ENCODE peak calls at places on chromosomes 2 and 18, in six cellular contexts. F is colonic mucosa; Q is CD4-positive, CD25-positive, alpha-beta regulatory T cell; W is heart left ventricle; V is MM.1S; A is pancreas. Y is an unnamed sample. For H3K27me3, the result is how much of the 10 kb centered on the place peaks cover.

GRCh38 chr2:155308367-155309009 is 610.0 kb downstream of the KCNJ3 start:
- DNase-seq in Q (no peak), W (no peak), F (no peak), V (no peak), A (no peak), Y (no peak)

GRCh38 chr2:44135307-44135706 is 33.4 kb upstream of the PPM1B start:
- DNase-seq in Q (no peak), F (no peak), W (no peak), A (no peak), V (no peak), Y (no peak)

GRCh38 chr2:101699939-101700442 is 2.5 kb downstream of the MAP4K4 start:
- DNase-seq in F (no peak), Q (no peak), A (no peak), V (no peak), W (no peak), Y (no peak)

GRCh38 chr2:222423632-222424280 is 587 bp upstream of the SGPP2 start:
- DNase-seq in Q (peak), A (no peak), W (no peak), V (peak), F (no peak), Y (no peak)

GRCh38 chr2:22355816-22356433 is 1029.1 kb upstream of the KLHL29 start:
- DNase-seq in F (peak), A (peak), V (peak), Q (no peak), W (peak), Y (peak)

GRCh38 chr18:80229766-80230745 is 17.3 kb downstream of the PARD6G start:
- DNase-seq in W (no peak), Q (no peak), A (no peak), F (no peak), V (no peak), Y (no peak)

GRCh38 chr2:10490806-10491291 is 42.7 kb upstream of the ODC1 start:
- DNase-seq in W (no peak), A (peak), V (no peak), Q (no peak), F (peak), Y (no peak)

GRCh38 chr2:28088970-28089369 is 198.4 kb downstream of the BABAM2 start:
- DNase-seq in V (no peak), A (no peak), F (no peak), W (no peak), Q (no peak), Y (no peak)

GRCh38 chr2:23533014-23533730 is 148.2 kb downstream of the KLHL29 start:
- DNase-seq in A (no peak), V (no peak), W (no peak), F (no peak), Q (no peak), Y (no peak)

GRCh38 chr2:215793747-215794595 is 219.4 kb downstream of the MREG start:
- DNase-seq in V (no peak), A (no peak), W (peak), F (peak), Q (no peak), Y (no peak)

GRCh38 chr2:15614545-15615309 is 23.1 kb downstream of the DDX1 start:
- DNase-seq in Q (no peak), A (no peak), F (no peak), W (no peak), V (no peak), Y (no peak)

GRCh38 chr2:105772362-105772761 is 27.6 kb downstream of the NCK2 start:
- DNase-seq in W (peak), F (no peak), V (no peak), A (no peak), Q (no peak), Y (no peak)

GRCh38 chr18:31574359-31574758 is 17.3 kb upstream of the TTR start:
- DNase-seq in V (no peak), A (no peak), Q (no peak), F (no peak), W (no peak), Y (no peak)

GRCh38 chr2:69214898-69215297 is 172.1 kb downstream of the GFPT1 start:
- DNase-seq in F (no peak), W (peak), V (no peak), Q (no peak), A (no peak), Y (no peak)

GRCh38 chr2:200618590-200619021 is 32.8 kb downstream of the AOX1 start:
- DNase-seq in V (no peak), W (no peak), F (no peak), Q (no peak), A (no peak), Y (no peak)

GRCh38 chr18:44238911-44239310 is 441.8 kb upstream of the SETBP1 start:
- DNase-seq in F (no peak), Q (no peak), W (no peak), V (no peak), A (no peak), Y (no peak)

GRCh38 chr2:72165792-72166191 is 18.1 kb upstream of the CYP26B1 start:
- DNase-seq in F (no peak), Q (no peak), A (no peak), V (no peak), W (no peak), Y (no peak)

GRCh38 chr2:149388120-149388816 is 57.9 kb downstream of the LYPD6 start:
- DNase-seq in A (no peak), Q (no peak), W (no peak), F (no peak), V (no peak), Y (no peak)

GRCh38 chr18:3180325-3180724 is 39.4 kb downstream of the MYOM1 start:
- DNase-seq in A (no peak), F (no peak), Q (no peak), V (no peak), W (no peak), Y (no peak)

GRCh38 chr2:38626326-38627031 is 23.8 kb upstream of the HNRNPLL start:
- DNase-seq in W (no peak), F (no peak), Q (no peak), V (no peak), A (no peak), Y (peak)

GRCh38 chr2:101469863-101470262 is 5.0 kb downstream of the RFX8 start:
- DNase-seq in W (no peak), F (no peak), A (no peak), V (no peak), Q (no peak), Y (no peak)

GRCh38 chr18:12041561-12041960 is 52.1 kb upstream of the ANKRD62 start:
- DNase-seq in Q (no peak), W (no peak), F (no peak), A (peak), V (no peak), Y (no peak)

GRCh38 chr2:68915345-68915841 is 37.3 kb downstream of the GKN2 start:
- DNase-seq in Q (no peak), W (no peak), V (no peak), F (no peak), A (no peak), Y (no peak)

GRCh38 chr2:216516730-216517350 is 18.2 kb downstream of the RPL37A start:
- DNase-seq in Q (no peak), F (no peak), V (peak), A (no peak), W (no peak), Y (peak)

GRCh38 chr2:130393318-130393910 is 37.6 kb downstream of the PTPN18 start:
- DNase-seq in V (peak), F (no peak), A (no peak), Q (no peak), W (no peak), Y (peak)

GRCh38 chr2:75641587-75641986 is 5.0 kb upstream of the MRPL19 start:
- DNase-seq in W (no peak), F (no peak), V (no peak), A (no peak), Q (no peak), Y (no peak)

GRCh38 chr2:111999809-112000208 is 55.3 kb upstream of the TMEM87B start:
- DNase-seq in W (no peak), Q (no peak), F (no peak), V (no peak), A (no peak), Y (no peak)

GRCh38 chr18:5049124-5049523 is 147.9 kb downstream of the AKAIN1 start:
- DNase-seq in W (no peak), Q (no peak), V (no peak), F (no peak), A (no peak), Y (no peak)

GRCh38 chr2:104733544-104733943 is 120.4 kb upstream of the POU3F3 start:
- DNase-seq in F (peak), Q (no peak), A (peak), V (no peak), W (no peak), Y (peak)

GRCh38 chr2:191365089-191365488 is 119.9 kb downstream of the MYO1B start:
- DNase-seq in W (no peak), F (no peak), A (no peak), Q (no peak), V (no peak), Y (no peak)

GRCh38 chr18:25057491-25058050 is 294.4 kb downstream of the ZNF521 start:
- DNase-seq in F (no peak), A (no peak), V (no peak), W (no peak), Q (no peak), Y (no peak)

GRCh38 chr2:223815884-223816570 is 21.4 kb downstream of the AP1S3 start:
- DNase-seq in A (no peak), Q (no peak), W (no peak), F (no peak), V (no peak), Y (no peak)

GRCh38 chr2:195622966-195623365 is 34.1 kb upstream of the SLC39A10 start:
- DNase-seq in F (no peak), V (no peak), A (no peak), Q (no peak), W (no peak), Y (no peak)

GRCh38 chr2:8268172-8268783 is 413.6 kb upstream of the ID2 start:
- DNase-seq in Q (no peak), F (no peak), A (no peak), V (no peak), W (no peak), Y (no peak)

GRCh38 chr18:24270937-24271380 is 126.7 kb downstream of the OSBPL1A start:
- DNase-seq in W (no peak), V (no peak), A (no peak), Q (no peak), F (no peak), Y (no peak)

GRCh38 chr2:2764739-2765138 is 433.7 kb upstream of the MYT1L start:
- DNase-seq in F (no peak), A (no peak), V (no peak), Q (no peak), W (no peak), Y (no peak)
- H3K27me3 ChIP-seq in F (under half), A (under half), V (under half), Q (under half), W (under half), Y (under half)

DNA sequence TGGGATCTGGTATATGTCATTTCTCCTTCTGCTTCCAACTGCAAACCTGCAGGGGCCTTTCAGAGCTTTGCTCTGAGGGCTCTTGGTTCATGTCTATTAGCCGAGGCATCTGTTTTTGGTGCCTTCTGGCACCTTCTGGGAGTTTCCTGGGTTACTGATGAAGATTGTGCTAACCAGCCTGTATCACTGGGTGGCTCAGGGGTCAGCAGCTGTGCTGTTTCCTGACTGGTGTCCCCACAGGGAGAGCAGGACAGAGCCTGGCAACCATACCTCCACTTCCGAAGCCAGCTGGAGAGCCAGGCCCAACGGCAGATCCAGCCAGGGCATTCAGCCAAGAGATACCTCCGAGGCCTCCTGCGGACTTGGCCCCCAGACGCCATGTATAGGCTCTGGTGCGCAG is 17.5 kb downstream of the KIAA2012 start:
- DNase-seq in Q (no peak), F (no peak), V (no peak), A (no peak), W (no peak), Y (no peak)
- H3K27me3 ChIP-seq in Q (under half), F (under half), V (under half), A (under half), W (under half), Y (under half)

GRCh38 chr2:175007510-175007909 is 2.3 kb upstream of the CHN1 start:
- DNase-seq in W (no peak), A (no peak), F (no peak), V (no peak), Q (no peak), Y (no peak)
- H3K27me3 ChIP-seq in W (under half), A (under half), F (under half), V (under half), Q (under half), Y (under half)

DNA sequence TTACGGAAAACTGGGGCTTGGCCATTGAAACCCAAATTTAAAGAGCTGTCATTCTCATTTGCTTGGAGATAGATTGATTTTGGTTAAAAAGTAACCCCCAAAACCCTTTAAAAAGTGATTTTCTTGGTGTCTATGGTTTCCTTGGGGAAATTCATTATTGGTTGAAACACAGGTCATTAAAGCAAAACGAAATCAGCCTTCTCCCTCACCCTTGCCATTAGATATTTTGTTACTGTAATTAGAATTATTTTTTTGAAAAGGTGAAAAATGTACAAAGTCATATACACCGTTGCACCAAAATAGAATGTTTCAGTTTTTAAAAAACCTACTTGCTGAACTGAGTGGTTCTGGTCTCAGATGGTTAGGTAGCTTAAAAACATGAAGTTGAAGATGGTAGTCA is 1.9 kb downstream of the SKOR2 start:
- DNase-seq in A (no peak), Q (no peak), V (no peak), W (no peak), F (no peak), Y (no peak)
- H3K27me3 ChIP-seq in A (under half), Q (half or more), V (under half), W (half or more), F (half or more), Y (under half)

GRCh38 chr2:107025869-107026380 is 140.0 kb upstream of the ST6GAL2 start:
- DNase-seq in W (no peak), A (no peak), V (no peak), Q (no peak), F (peak), Y (no peak)
- H3K27me3 ChIP-seq in W (under half), A (under half), V (under half), Q (under half), F (under half), Y (under half)

GRCh38 chr2:67727623-67728022 is 330.5 kb downstream of the ETAA1 start:
- DNase-seq in F (no peak), Q (no peak), A (no peak), W (no peak), V (no peak), Y (no peak)
- H3K27me3 ChIP-seq in F (under half), Q (under half), A (under half), W (under half), V (under half), Y (under half)

GRCh38 chr2:85754313-85755095 is 713 bp downstream of the ATOH8 start:
- DNase-seq in F (no peak), V (peak), A (no peak), W (no peak), Q (no peak), Y (no peak)

GRCh38 chr2:85751627-85752026 is 2.2 kb upstream of the ATOH8 start:
- DNase-seq in F (no peak), W (no peak), V (no peak), Q (no peak), A (no peak), Y (no peak)

GRCh38 chr2:85753525-85754312 is at the start of gene ATOH8:
- DNase-seq in F (peak), W (peak), A (no peak), Q (no peak), V (peak), Y (no peak)

GRCh38 chr2:85751300-85751575 is 2.6 kb upstream of the ATOH8 start:
- DNase-seq in V (no peak), F (no peak), Q (no peak), A (no peak), W (no peak), Y (no peak)

DNA sequence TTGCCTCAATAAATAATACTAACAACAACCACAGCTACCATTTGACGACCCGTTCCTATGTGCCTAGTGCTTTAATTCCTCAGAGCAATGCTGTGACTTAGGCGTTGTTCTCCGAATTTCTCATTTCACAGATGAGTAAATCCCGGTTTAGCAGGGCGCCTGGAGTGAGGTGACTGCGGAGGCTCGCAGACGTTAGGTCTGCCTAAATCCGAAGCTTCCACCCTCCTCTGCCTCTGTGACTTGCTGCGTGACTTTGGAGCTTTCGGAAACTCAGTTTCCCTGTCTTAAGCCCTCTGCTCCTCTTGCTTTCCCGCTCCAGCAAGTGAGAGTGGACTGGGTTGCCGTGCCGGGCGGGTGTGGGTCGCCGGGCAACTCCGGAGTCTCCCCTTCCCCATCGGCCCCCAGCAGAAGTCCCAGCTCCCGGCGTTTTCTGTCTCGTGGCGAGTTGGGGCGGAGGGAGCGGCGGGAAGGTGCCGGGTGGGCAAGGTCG is 711 bp upstream of the ATOH8 start:
- DNase-seq in W (no peak), V (no peak), A (no peak), F (no peak), Q (no peak), Y (no peak)
- H3K27me3 ChIP-seq in W (under half), V (under half), A (under half), F (under half), Q (under half), Y (under half)